ENCODE peak calls at places on chromosomes 2 and 18, in nine cellular contexts. Y is glutamatergic neuron, J is stomach, D is uterus, N is cardiac fibroblast, S is retinal pigment epithelial cell, H is astrocyte, F is breast epithelium, V is OCI-LY7. K is an unnamed sample.

GRCh38 chr2:239307221-239307569 is 93.6 kb downstream of the HDAC4 start:
- DNase-seq in H (no peak), Y (no peak), F (peak; percentile 31), S (no peak), J (no peak), D (no peak), N (no peak), V (no peak), K (no peak)

GRCh38 chr2:240024766-240025165 is 376 bp downstream of the NDUFA10 start:
- DNase-seq in D (no peak), J (no peak), S (no peak), Y (no peak), V (peak; percentile 34), N (peak; percentile 5), H (no peak), F (no peak), K (peak; percentile 51)

GRCh38 chr2:60364441-60364840 is 189.0 kb downstream of the BCL11A start:
- DNase-seq in D (no peak), Y (no peak), N (no peak), V (no peak), H (no peak), F (no peak), J (no peak), S (no peak), K (no peak)

GRCh38 chr18:31044926-31045325 is 2.4 kb upstream of the DSC3 start:
- DNase-seq in N (peak; percentile 41), V (no peak), H (no peak), S (no peak), F (no peak), D (no peak), J (no peak), Y (no peak), K (no peak)

GRCh38 chr2:199455533-199456382 is 2.0 kb downstream of the SATB2 start:
- DNase-seq in Y (peak; percentile 60), N (peak; percentile 19), H (peak; percentile 41), S (no peak), J (peak; percentile 49), F (no peak), V (peak; percentile 68), D (no peak), K (peak; percentile 50)

GRCh38 chr2:228549390-228550007 is 368.0 kb upstream of the SPHKAP start:
- DNase-seq in D (no peak), N (no peak), J (no peak), F (no peak), H (no peak), V (no peak), Y (no peak), S (no peak), K (no peak)

GRCh38 chr2:128922154-128922553 is 603.5 kb upstream of the HS6ST1 start:
- DNase-seq in D (no peak), Y (no peak), S (no peak), N (no peak), J (no peak), F (no peak), V (no peak), H (no peak), K (no peak)

GRCh38 chr2:85275984-85276540 is 51.7 kb downstream of the TGOLN2 start:
- DNase-seq in Y (no peak), J (no peak), H (no peak), N (no peak), V (no peak), D (no peak), F (no peak), S (no peak), K (no peak)

GRCh38 chr2:74138219-74138951 is 9.3 kb downstream of the BOLA3 start:
- DNase-seq in N (no peak), Y (no peak), J (no peak), D (no peak), H (no peak), V (no peak), F (no peak), S (no peak), K (no peak)

GRCh38 chr2:51065276-51065675 is 33.3 kb upstream of the NRXN1 start:
- DNase-seq in Y (no peak), F (no peak), H (peak; percentile 56), N (no peak), J (no peak), D (no peak), V (no peak), S (no peak), K (no peak)

GRCh38 chr18:63676526-63676925 is 14.8 kb upstream of the SERPINB3 start:
- DNase-seq in V (peak; percentile 2), N (no peak), H (no peak), J (peak; percentile 41), F (no peak), D (no peak), Y (peak; percentile 21), S (no peak), K (no peak)

GRCh38 chr2:110946892-110947291 is 173.8 kb upstream of the BCL2L11 start:
- DNase-seq in H (no peak), N (no peak), D (no peak), J (no peak), F (no peak), S (no peak), V (no peak), Y (no peak), K (peak; percentile 66)

GRCh38 chr2:123596649-123597048 is 428.4 kb upstream of the CNTNAP5 start:
- DNase-seq in Y (no peak), N (no peak), D (no peak), J (no peak), S (no peak), V (no peak), H (no peak), F (no peak), K (no peak)
- TF ChIP-seq CTCF in Y (no peak), N (no peak), D (no peak), J (no peak), S (no peak), V (no peak), H (no peak), F (no peak), K (no peak)

DNA sequence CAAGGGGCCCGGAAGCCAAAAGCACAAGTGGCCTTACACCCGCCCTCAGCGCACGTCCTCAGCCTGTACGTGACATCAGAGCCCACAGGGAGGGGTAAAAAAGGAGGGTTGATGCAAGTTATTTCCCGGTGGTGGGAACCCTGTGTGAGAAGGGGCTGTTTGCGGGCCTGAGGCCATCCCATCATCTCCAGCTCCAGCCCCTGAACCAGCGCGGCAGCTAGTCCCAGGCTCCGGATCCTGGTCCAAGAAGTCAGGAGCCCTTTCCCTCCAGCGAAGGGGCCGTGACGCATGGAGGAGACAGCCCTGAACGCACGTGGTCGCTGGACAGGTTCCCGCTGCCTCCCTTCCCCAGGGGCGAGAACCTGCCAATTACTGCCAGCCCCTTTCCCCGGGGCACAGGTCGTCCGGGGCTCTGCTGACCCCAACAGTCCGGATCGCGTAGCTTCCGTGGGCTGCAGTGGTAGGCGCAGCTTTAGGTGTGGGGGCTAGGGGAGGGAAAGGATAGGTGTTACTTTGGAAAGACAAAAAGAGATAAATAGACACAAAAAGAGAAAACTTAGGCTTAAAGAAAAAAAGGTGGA is 1.3 kb upstream of the LRP2 start:
- DNase-seq in J (no peak), F (peak; percentile 58), Y (peak; percentile 32), N (peak; percentile 21), D (no peak), V (no peak), S (no peak), H (no peak), K (peak; percentile 77)
- TF ChIP-seq CTCF in J (no peak), F (no peak), Y (no peak), N (no peak), D (no peak), V (no peak), S (peak; percentile 1), H (no peak), K (no peak)

GRCh38 chr2:1910562-1911256 is 166.4 kb upstream of the PXDN start:
- DNase-seq in D (no peak), Y (no peak), J (no peak), N (peak; percentile 5), H (no peak), F (no peak), V (peak; percentile 1), S (no peak), K (no peak)
- TF ChIP-seq CTCF in D (no peak), Y (no peak), J (no peak), N (no peak), H (peak; percentile 30), F (no peak), V (peak; percentile 40), S (no peak), K (peak; percentile 16)

DNA sequence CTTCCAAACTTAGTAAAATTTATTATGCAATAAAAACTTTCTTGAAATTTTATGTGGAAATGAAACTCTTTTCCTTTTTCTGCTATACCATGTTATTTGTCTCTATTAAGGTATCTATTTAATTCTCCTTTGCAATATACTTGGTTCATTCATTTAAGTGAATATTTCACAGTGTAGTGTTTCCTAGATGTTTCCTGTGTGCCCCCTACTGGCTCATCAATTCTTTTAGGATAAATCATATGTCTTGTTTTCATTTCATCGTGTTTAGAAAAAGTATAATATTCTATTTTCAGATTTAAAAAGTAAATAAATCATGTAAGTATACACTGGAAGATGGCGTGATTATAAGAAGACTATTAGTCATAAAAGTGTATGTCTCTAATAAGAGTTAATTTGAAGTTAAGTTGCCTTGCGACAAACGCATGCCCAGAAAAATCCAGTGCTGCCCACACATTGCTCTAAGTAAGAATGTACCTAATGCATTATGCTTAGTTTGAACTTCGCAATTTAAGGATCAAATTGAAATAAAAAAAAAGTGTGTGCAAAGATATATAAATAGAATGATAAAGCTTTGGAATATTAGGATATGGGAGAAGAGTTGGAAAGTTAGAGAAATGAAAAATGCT is 525.4 kb downstream of the KCNJ3 start:
- DNase-seq in N (peak; percentile 0), V (peak; percentile 50), J (no peak), S (no peak), H (no peak), D (no peak), F (no peak), Y (no peak), K (no peak)
- TF ChIP-seq CTCF in N (no peak), V (peak; percentile 91), J (peak; percentile 29), S (peak; percentile 61), H (peak; percentile 24), D (peak; percentile 30), F (no peak), Y (peak; percentile 65), K (peak; percentile 37)

K was measured in lower lobe of right lung.